ENCODE peak calls at places on chromosomes 13 and 19, in ten cellular contexts. A is neural progenitor cell; X is tibial artery; M is colonic mucosa; N is esophagus squamous epithelium; Y is PC-3; I is heart right ventricle; H is CD8-positive, alpha-beta T cell; R is IMR-90; L is lower lobe of right lung. E is an unnamed sample.
A peak's percentile ranks its signal among the peaks of the same experiment; 100 is the strongest.

GRCh38 chr13:79404985-79405384 is 1.1 kb downstream of the RBM26 start:
- DNase-seq in A (no peak), X (no peak), M (no peak), N (no peak), Y (no peak), I (no peak), H (no peak), R (no peak), L (no peak), E (no peak)

GRCh38 chr19:51794865-51795490 is at the start of gene FPR3:
- DNase-seq in A (no peak), X (no peak), M (no peak), N (no peak), Y (no peak), I (no peak), H (no peak), R (no peak), L (no peak), E (no peak)

GRCh38 chr13:29918845-29919244 is 68.4 kb upstream of the UBL3 start:
- DNase-seq in A (no peak), X (no peak), M (no peak), N (no peak), Y (peak; percentile 95), I (no peak), H (no peak), R (peak; percentile 92), L (no peak), E (peak; percentile 80)

GRCh38 chr19:38055040-38055439 is 148.0 kb downstream of the SIPA1L3 start:
- DNase-seq in A (peak; percentile 36), X (no peak), M (no peak), N (no peak), Y (no peak), I (no peak), H (no peak), R (no peak), L (no peak), E (no peak)

GRCh38 chr13:85543144-85543543 is 256.1 kb downstream of the SLITRK6 start:
- DNase-seq in A (no peak), X (no peak), M (no peak), N (no peak), Y (peak; percentile 73), I (no peak), H (no peak), R (no peak), L (no peak), E (no peak)

GRCh38 chr13:87677334-87678234 is 6.4 kb downstream of the SLITRK5 start:
- DNase-seq in A (peak; percentile 82), X (no peak), M (no peak), N (no peak), Y (peak; percentile 14), I (no peak), H (no peak), R (no peak), L (peak; percentile 56), E (no peak)

GRCh38 chr13:94967183-94968039 is 255.1 kb upstream of the SOX21 start:
- DNase-seq in A (peak; percentile 85), X (no peak), M (no peak), N (no peak), Y (peak; percentile 34), I (no peak), H (no peak), R (no peak), L (no peak), E (no peak)

GRCh38 chr13:72565893-72566292 is 161.5 kb downstream of the MZT1 start:
- DNase-seq in A (peak; percentile 65), X (no peak), M (no peak), N (no peak), Y (peak; percentile 53), I (no peak), H (no peak), R (peak; percentile 15), L (no peak), E (no peak)

GRCh38 chr13:107842562-107843180 is 372.7 kb downstream of the LIG4 start:
- DNase-seq in A (no peak), X (no peak), M (no peak), N (no peak), Y (peak; percentile 80), I (no peak), H (no peak), R (peak; percentile 58), L (no peak), E (no peak)

GRCh38 chr13:30763786-30764440 is 28.6 kb downstream of the ALOX5AP start:
- DNase-seq in A (no peak), X (no peak), M (no peak), N (no peak), Y (peak; percentile 31), I (no peak), H (no peak), R (peak; percentile 39), L (no peak), E (no peak)

GRCh38 chr13:39306639-39307589 is 268.7 kb downstream of the NHLRC3 start:
- DNase-seq in A (no peak), X (no peak), M (no peak), N (no peak), Y (no peak), I (no peak), H (no peak), R (no peak), L (no peak), E (no peak)

GRCh38 chr13:102667911-102668310 is 26.9 kb downstream of the METTL21C start:
- DNase-seq in A (no peak), X (no peak), M (no peak), N (no peak), Y (no peak), I (no peak), H (no peak), R (no peak), L (no peak), E (no peak)
- H3K4me3 ChIP-seq in A (no peak overlapping the region), X (no peak overlapping the region), M (no peak overlapping the region), N (no peak overlapping the region), Y (no peak overlapping the region), I (no peak overlapping the region), H (no peak overlapping the region), R (no peak overlapping the region), L (no peak overlapping the region), E (no peak overlapping the region)

GRCh38 chr19:40512473-40513344 is 45.9 kb downstream of the SPTBN4 start:
- DNase-seq in A (peak; percentile 81), X (no peak), M (no peak), N (no peak), Y (no peak), I (no peak), H (no peak), R (peak; percentile 11), L (no peak), E (no peak)
- H3K27me3 ChIP-seq in A (peaks cover 94% of the 10 kb centered on the region), X (no peaks in the 10 kb centered on the region), M (peaks cover 21% of the 10 kb centered on the region), N (no peaks in the 10 kb centered on the region), Y (no peaks in the 10 kb centered on the region), I (peaks cover 29% of the 10 kb centered on the region), H (peaks cover 7% of the 10 kb centered on the region), R (peaks cover 49% of the 10 kb centered on the region), L (peaks cover 42% of the 10 kb centered on the region), E (peaks cover 19% of the 10 kb centered on the region)

GRCh38 chr19:8441725-8442544 is 2.8 kb upstream of the HNRNPM start:
- DNase-seq in A (peak; percentile 33), X (peak; percentile 51), M (no peak), N (no peak), Y (no peak), I (no peak), H (no peak), R (no peak), L (no peak), E (no peak)
- TF ChIP-seq CTCF in A (no peak), X (no peak), M (no peak), N (no peak), Y (no peak), I (no peak), H (no peak), R (no peak), L (no peak), E (no peak)

GRCh38 chr13:47190696-47191095 is 293.8 kb upstream of the HTR2A start:
- DNase-seq in A (no peak), X (no peak), M (no peak), N (no peak), Y (no peak), I (no peak), H (no peak), R (no peak), L (no peak), E (no peak)
- H3K4me3 ChIP-seq in A (no peak overlapping the region), X (no peak overlapping the region), M (no peak overlapping the region), N (no peak overlapping the region), Y (no peak overlapping the region), I (no peak overlapping the region), H (no peak overlapping the region), R (no peak overlapping the region), L (no peak overlapping the region), E (no peak overlapping the region)

GRCh38 chr19:1445185-1445931 is 4.6 kb upstream of the APC2 start:
- DNase-seq in A (peak; percentile 82), X (no peak), M (peak; percentile 76), N (no peak), Y (peak; percentile 74), I (peak; percentile 46), H (peak; percentile 57), R (peak; percentile 35), L (peak; percentile 83), E (no peak)
- H3K27me3 ChIP-seq in A (peaks cover 64% of the 10 kb centered on the region), X (peaks cover 19% of the 10 kb centered on the region), M (peaks cover 49% of the 10 kb centered on the region), N (peaks cover 26% of the 10 kb centered on the region), Y (no peaks in the 10 kb centered on the region), I (peaks cover 52% of the 10 kb centered on the region), H (peaks cover 29% of the 10 kb centered on the region), R (peaks cover 35% of the 10 kb centered on the region), L (peaks cover 51% of the 10 kb centered on the region), E (peaks cover 14% of the 10 kb centered on the region)

DNA sequence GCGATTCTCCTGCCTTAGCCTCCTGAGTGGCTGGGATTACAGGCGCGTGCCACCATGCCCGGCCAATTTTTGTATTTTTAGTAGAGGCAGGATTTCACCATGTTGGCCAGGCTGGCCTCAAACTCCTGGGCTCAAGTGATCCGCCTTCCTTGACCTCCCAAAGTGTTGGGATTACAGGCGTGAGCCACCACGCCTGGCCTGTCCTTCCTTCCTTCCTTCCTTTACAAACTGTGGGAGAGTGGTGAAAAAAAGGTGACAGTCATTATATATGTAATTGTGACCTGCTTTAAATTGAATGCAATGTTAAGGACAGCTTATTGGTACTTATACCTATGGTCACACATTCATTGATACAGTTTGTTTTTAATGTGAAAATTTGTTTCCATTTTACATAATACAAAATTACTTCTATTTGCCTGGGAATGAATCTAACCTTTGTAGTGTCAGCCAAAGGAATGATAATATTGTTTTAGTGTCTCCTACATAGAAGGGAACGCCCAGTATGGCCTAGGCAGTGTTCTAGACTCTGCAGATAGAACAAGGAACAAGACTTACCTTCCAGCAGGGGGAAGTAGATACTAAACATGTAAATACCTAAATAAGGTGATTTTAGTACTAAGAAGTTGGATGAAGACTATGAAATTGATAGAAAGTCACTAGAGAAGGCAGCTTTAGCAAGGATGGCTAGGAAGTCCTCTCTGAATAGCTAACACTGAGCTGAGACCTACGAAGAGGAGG is 146.3 kb downstream of the GGACT start:
- DNase-seq in A (no peak), X (no peak), M (no peak), N (no peak), Y (no peak), I (no peak), H (no peak), R (no peak), L (no peak), E (no peak)
- TF ChIP-seq CTCF in A (no peak), X (no peak), M (no peak), N (no peak), Y (peak; percentile 18), I (no peak), H (no peak), R (no peak), L (no peak), E (no peak)

GRCh38 chr13:32086791-32087441 is 55.3 kb downstream of the FRY start:
- DNase-seq in A (no peak), X (no peak), M (no peak), N (no peak), Y (no peak), I (no peak), H (no peak), R (no peak), L (no peak), E (no peak)
- H3K4me3 ChIP-seq in A (no peak overlapping the region), X (no peak overlapping the region), M (no peak overlapping the region), N (no peak overlapping the region), Y (no peak overlapping the region), I (no peak overlapping the region), H (no peak overlapping the region), R (no peak overlapping the region), L (no peak overlapping the region), E (no peak overlapping the region)

GRCh38 chr19:49427339-49427738 is 2.2 kb downstream of the GFY start:
- DNase-seq in A (no peak), X (no peak), M (no peak), N (no peak), Y (no peak), I (no peak), H (no peak), R (no peak), L (no peak), E (no peak)
- H3K27me3 ChIP-seq in A (peaks cover 96% of the 10 kb centered on the region), X (peaks cover 4% of the 10 kb centered on the region), M (peaks cover 72% of the 10 kb centered on the region), N (peaks cover 25% of the 10 kb centered on the region), Y (peaks cover 65% of the 10 kb centered on the region), I (peaks cover 98% of the 10 kb centered on the region), H (peaks cover 54% of the 10 kb centered on the region), R (peaks cover 94% of the 10 kb centered on the region), L (peaks cover 97% of the 10 kb centered on the region), E (peaks cover 76% of the 10 kb centered on the region)

E was measured in BJ.